ENCODE peak calls at places on chromosomes 2 and 18, in four cellular contexts. O, A, T and N are unnamed samples.

GRCh38 chr2:191593622-191594416 is 84.1 kb upstream of the NABP1 start:
- DNase-seq in T (peak; percentile 63), A (no peak), O (no peak), N (no peak)

GRCh38 chr2:158025263-158025996 is 76.2 kb upstream of the UPP2 start:
- DNase-seq in T (peak; percentile 11), A (no peak), O (no peak), N (no peak)

GRCh38 chr18:23981369-23981768 is 33.2 kb upstream of the TTC39C start:
- DNase-seq in A (peak; percentile 59), T (no peak), O (no peak), N (no peak)

GRCh38 chr2:54955674-54956391 is 94.4 kb downstream of the RTN4 start:
- DNase-seq in T (peak; percentile 33), A (no peak), O (no peak), N (no peak)

GRCh38 chr2:69224495-69224803 is 162.6 kb downstream of the GFPT1 start:
- DNase-seq in T (no peak), O (no peak), A (no peak), N (peak; percentile 17)

GRCh38 chr18:79912409-79912991 is 39.0 kb downstream of the SLC66A2 start:
- DNase-seq in T (no peak), A (no peak), O (no peak), N (no peak)

GRCh38 chr2:21395366-21395765 is 271.6 kb downstream of the TDRD15 start:
- DNase-seq in T (peak; percentile 35), A (no peak), O (no peak), N (peak; percentile 26)

GRCh38 chr2:163248321-163249090 is 409.9 kb upstream of the KCNH7 start:
- DNase-seq in O (no peak), T (no peak), A (no peak), N (no peak)

GRCh38 chr2:149441255-149441654 is 110.9 kb downstream of the LYPD6 start:
- DNase-seq in A (no peak), T (no peak), O (no peak), N (no peak)

GRCh38 chr2:3667151-3667631 is 9.2 kb downstream of the ALLC start:
- DNase-seq in T (no peak), A (peak; percentile 33), O (no peak), N (no peak)

GRCh38 chr2:109452318-109453305 is 161.2 kb downstream of the SEPTIN10 start:
- DNase-seq in A (no peak), O (no peak), T (no peak), N (no peak)

GRCh38 chr2:109448946-109449788 is 164.6 kb downstream of the SEPTIN10 start:
- DNase-seq in T (no peak), A (no peak), O (no peak), N (no peak)

GRCh38 chr2:109453596-109453995 is 160.2 kb downstream of the SEPTIN10 start:
- DNase-seq in O (no peak), T (no peak), A (no peak), N (no peak)

GRCh38 chr2:109451671-109452070 is 162.1 kb downstream of the SEPTIN10 start:
- DNase-seq in O (no peak), A (no peak), T (no peak), N (no peak)

GRCh38 chr2:109450574-109451265 is 163.0 kb downstream of the SEPTIN10 start:
- DNase-seq in O (no peak), T (no peak), A (no peak), N (no peak)
- TF ChIP-seq SP1 in O (no peak), T (no peak), A (no peak), N (no peak)

GRCh38 chr2:214310319-214310718 is 100.5 kb upstream of the VWC2L start:
- DNase-seq in A (no peak), T (peak; percentile 7), O (no peak), N (no peak)
- TF ChIP-seq SUZ12 in A (no peak), T (no peak), O (no peak), N (no peak)

GRCh38 chr18:63708650-63709049 is 5.9 kb downstream of the SERPINB11 start:
- DNase-seq in O (no peak), T (no peak), A (no peak), N (no peak)
- TF ChIP-seq SP1 in O (no peak), T (no peak), A (no peak), N (no peak)

DNA sequence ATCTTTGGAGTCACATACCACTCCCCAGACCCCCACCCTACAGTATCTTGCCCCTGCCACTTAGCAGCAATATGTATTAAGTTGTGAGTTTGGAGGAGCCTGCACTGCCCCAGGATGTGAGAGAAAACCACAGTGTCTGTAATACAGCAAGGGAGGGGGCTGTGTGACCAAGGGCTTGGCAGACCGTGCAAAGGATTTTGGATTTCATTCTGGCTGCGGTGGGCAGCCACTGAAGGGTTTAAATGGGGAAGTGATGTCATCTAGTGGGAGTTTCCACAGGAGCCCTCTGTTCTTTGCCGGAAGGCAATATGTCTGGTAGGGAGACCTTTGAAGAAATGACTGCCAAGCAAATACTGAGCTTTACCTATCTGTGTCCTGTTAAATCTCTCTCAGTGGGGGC is 202.4 kb downstream of the FHOD3 start:
- DNase-seq in T (no peak), A (peak; percentile 66), O (no peak), N (no peak)
- TF ChIP-seq SUZ12 in T (no peak), A (no peak), O (no peak), N (no peak)

GRCh38 chr2:208360259-208361076 is 46.1 kb upstream of the PTH2R start:
- DNase-seq in A (no peak), T (no peak), O (no peak), N (no peak)

GRCh38 chr2:208361077-208361441 is 45.5 kb upstream of the PTH2R start:
- DNase-seq in O (no peak), T (no peak), A (no peak), N (no peak)

GRCh38 chr2:208366215-208367132 is 40.1 kb upstream of the PTH2R start:
- DNase-seq in O (no peak), A (peak; percentile 11), T (no peak), N (no peak)

GRCh38 chr2:208359632-208359986 is 47.0 kb upstream of the PTH2R start:
- DNase-seq in A (no peak), O (no peak), T (no peak), N (no peak)

DNA sequence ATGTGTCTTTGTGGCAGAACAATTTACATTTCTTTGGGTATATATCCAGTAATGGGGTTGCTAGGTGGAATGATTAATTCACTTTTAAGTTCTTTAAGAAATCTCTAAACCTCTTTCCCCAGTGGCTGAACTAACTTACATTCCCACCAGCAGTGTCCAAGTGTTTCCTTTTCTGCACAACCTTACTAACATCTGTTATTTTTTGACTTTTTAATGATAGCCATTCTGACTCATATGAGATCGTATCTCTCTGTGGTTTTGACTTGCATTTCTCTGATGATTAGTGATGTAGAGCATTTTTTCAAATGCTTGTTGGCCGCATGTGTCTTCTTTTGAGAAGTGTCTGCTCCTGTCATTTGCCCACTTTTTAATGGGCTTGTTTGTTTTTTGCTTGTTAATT is 43.1 kb upstream of the PTH2R start:
- DNase-seq in T (no peak), O (no peak), A (peak; percentile 23), N (no peak)
- TF ChIP-seq SP1 in T (no peak), O (no peak), A (no peak), N (no peak)

GRCh38 chr2:218781691-218782528 is at the start of gene CYP27A1:
- DNase-seq in A (no peak), T (peak; percentile 83), O (no peak), N (no peak)
- TF ChIP-seq SUZ12 in A (no peak), T (no peak), O (peak; percentile 68), N (no peak)

GRCh38 chr18:58565021-58565420 is 63.9 kb downstream of the ALPK2 start:
- DNase-seq in A (peak; percentile 74), O (no peak), T (no peak), N (no peak)
- TF ChIP-seq SP1 in A (no peak), O (no peak), T (no peak), N (no peak)

DNA sequence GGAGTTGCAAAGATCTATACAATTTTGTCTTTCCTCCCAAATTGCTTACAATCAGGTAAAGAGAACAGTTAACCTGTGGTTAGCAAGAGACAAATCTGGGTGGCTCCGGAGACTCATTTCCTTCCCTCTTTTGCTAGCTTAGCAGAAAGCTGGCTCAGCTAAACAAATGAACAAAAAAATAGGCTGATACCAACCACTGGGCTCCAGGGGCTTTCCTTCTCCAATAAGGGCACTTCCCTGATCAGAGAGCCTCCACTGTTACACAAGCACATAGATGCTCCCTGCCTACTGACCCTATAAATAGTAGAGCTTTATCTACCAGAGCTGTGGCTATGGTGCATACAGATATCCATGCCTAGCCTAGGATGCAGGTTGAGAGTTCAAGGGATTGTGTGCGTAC is 90.1 kb upstream of the ARL5A start:
- DNase-seq in A (no peak), T (no peak), O (no peak), N (no peak)
- TF ChIP-seq SUZ12 in A (no peak), T (no peak), O (no peak), N (no peak)